ENCODE peak calls at places on chromosomes 1 and 21, in nine cellular contexts. G is endothelial cell of umbilical vein, C is suprapubic skin, D is adrenal gland, P is A549, R is IMR-90, A is heart left ventricle, Z is body of pancreas, F is ovary. E is an unnamed sample.

GRCh38 chr1:37949524-37950152 is 2.8 kb upstream of the INPP5B start:
- DNase-seq in R (no peak), D (no peak), A (no peak), P (no peak), C (no peak), Z (no peak), F (no peak), G (no peak), E (no peak)

GRCh38 chr21:41642399-41642798 is 124.5 kb downstream of the RIPK4 start:
- DNase-seq in A (no peak), Z (no peak), C (no peak), P (no peak), F (no peak), D (no peak), G (no peak), R (peak), E (no peak)

GRCh38 chr1:211944733-211945500 is 90.4 kb downstream of the INTS7 start:
- DNase-seq in D (peak), A (peak), R (peak), Z (peak), G (no peak), P (peak), C (no peak), F (no peak), E (no peak)

GRCh38 chr1:10986525-10986890 is 25.9 kb upstream of the TARDBP start:
- DNase-seq in D (no peak), P (no peak), A (no peak), G (no peak), R (no peak), Z (peak), C (no peak), F (no peak), E (no peak)

GRCh38 chr1:94186946-94187345 is 50.4 kb downstream of the ARHGAP29 start:
- DNase-seq in G (no peak), Z (no peak), F (no peak), D (no peak), A (no peak), P (no peak), C (no peak), R (no peak), E (no peak)

GRCh38 chr1:116574581-116575291 is 3.9 kb upstream of the CD58 start:
- DNase-seq in P (peak), C (no peak), F (peak), G (peak), Z (peak), A (peak), R (peak), D (peak), E (peak)

GRCh38 chr21:15063821-15064575 is 802 bp downstream of the NRIP1 start:
- DNase-seq in R (no peak), A (peak), G (no peak), C (peak), Z (peak), F (peak), P (no peak), D (peak), E (peak)

GRCh38 chr1:151502035-151502728 is 9.0 kb upstream of the CGN start:
- DNase-seq in D (peak), R (no peak), Z (no peak), G (no peak), C (no peak), A (no peak), P (no peak), F (no peak), E (no peak)

GRCh38 chr1:3477241-3478109 is 23.0 kb downstream of the ARHGEF16 start:
- DNase-seq in A (no peak), G (no peak), D (no peak), Z (no peak), P (peak), R (no peak), F (no peak), C (no peak), E (no peak)

GRCh38 chr1:231395051-231395995 is 26.8 kb downstream of the EGLN1 start:
- DNase-seq in A (no peak), R (peak), P (peak), Z (peak), C (no peak), G (peak), F (no peak), D (no peak), E (peak)

GRCh38 chr1:190179817-190180216 is 297.8 kb downstream of the BRINP3 start:
- DNase-seq in D (no peak), C (no peak), A (no peak), P (peak), R (peak), G (no peak), F (no peak), Z (no peak), E (no peak)

GRCh38 chr1:83815348-83815747 is 183.6 kb downstream of the TTLL7 start:
- DNase-seq in P (no peak), F (no peak), Z (peak), C (no peak), R (peak), D (peak), A (no peak), G (no peak), E (no peak)

GRCh38 chr1:110440877-110441276 is 10.1 kb upstream of the PROK1 start:
- DNase-seq in C (no peak), G (no peak), P (no peak), R (peak), F (peak), D (peak), Z (peak), A (no peak), E (no peak)

GRCh38 chr21:34862951-34863350 is 186.2 kb downstream of the RUNX1 start:
- DNase-seq in C (no peak), R (no peak), F (no peak), G (no peak), D (no peak), P (no peak), A (no peak), Z (no peak), E (no peak)

GRCh38 chr1:94061513-94062443 is 59.2 kb downstream of the ABCA4 start:
- DNase-seq in D (peak), P (peak), Z (peak), A (peak), G (peak), C (peak), F (peak), R (peak), E (peak)

GRCh38 chr1:49298304-49298703 is 521.6 kb upstream of the BEND5 start:
- DNase-seq in Z (peak), P (no peak), A (no peak), F (peak), D (peak), C (no peak), R (no peak), G (no peak), E (no peak)

GRCh38 chr1:114033219-114033706 is 54.0 kb downstream of the OLFML3 start:
- DNase-seq in F (no peak), Z (peak), R (no peak), C (no peak), D (peak), G (no peak), A (no peak), P (peak), E (no peak)

GRCh38 chr1:24383381-24383940 is 30.1 kb downstream of the STPG1 start:
- DNase-seq in G (no peak), Z (no peak), R (no peak), D (no peak), C (no peak), A (no peak), P (no peak), F (no peak), E (no peak)

GRCh38 chr21:28227881-28228623 is 764.6 kb downstream of the LTN1 start:
- DNase-seq in A (no peak), C (no peak), Z (no peak), G (no peak), F (no peak), P (no peak), D (no peak), R (peak), E (no peak)

GRCh38 chr1:65235867-65236805 is 73.2 kb upstream of the DNAJC6 start:
- DNase-seq in G (peak), P (peak), A (no peak), F (no peak), C (no peak), Z (no peak), D (no peak), R (peak), E (no peak)

GRCh38 chr1:183827801-183828200 is 22.9 kb downstream of the RGL1 start:
- DNase-seq in G (no peak), D (no peak), R (no peak), F (no peak), A (no peak), Z (no peak), P (no peak), C (no peak), E (no peak)

GRCh38 chr1:67484492-67484891 is 54.3 kb upstream of the SERBP1 start:
- DNase-seq in Z (no peak), G (no peak), P (no peak), D (no peak), R (no peak), C (no peak), A (no peak), F (no peak), E (no peak)

GRCh38 chr1:83954301-83954823 is 44.6 kb downstream of the TTLL7 start:
- DNase-seq in Z (no peak), G (no peak), C (no peak), D (no peak), A (no peak), R (no peak), F (no peak), P (no peak), E (no peak)

GRCh38 chr1:19799877-19800804 is at the start of gene TMCO4:
- DNase-seq in A (peak), G (peak), P (peak), R (peak), C (peak), Z (peak), D (peak), F (peak), E (peak)

GRCh38 chr1:18302788-18303413 is 177.8 kb upstream of the KLHDC7A start:
- DNase-seq in A (no peak), C (no peak), F (no peak), P (no peak), Z (no peak), D (no peak), G (no peak), R (no peak), E (no peak)

GRCh38 chr1:244210884-244211558 is 159.9 kb downstream of the ZBTB18 start:
- DNase-seq in R (no peak), P (peak), C (no peak), F (no peak), Z (peak), A (no peak), D (peak), G (no peak), E (no peak)

GRCh38 chr1:213054142-213054541 is 3.1 kb downstream of the RPS6KC1 start:
- DNase-seq in Z (no peak), C (no peak), P (no peak), G (no peak), D (no peak), R (no peak), F (no peak), A (no peak), E (no peak)

GRCh38 chr1:198486903-198487302 is 53.6 kb downstream of the ATP6V1G3 start:
- DNase-seq in A (no peak), C (no peak), D (no peak), P (no peak), G (no peak), R (no peak), Z (no peak), F (no peak), E (no peak)

GRCh38 chr1:6497215-6497866 is 5.9 kb upstream of the PLEKHG5 start:
- DNase-seq in A (peak), R (no peak), Z (peak), C (no peak), F (peak), D (peak), G (peak), P (no peak), E (no peak)

GRCh38 chr1:9863371-9863770 is 39.6 kb upstream of the CLSTN1 start:
- DNase-seq in A (peak), F (no peak), Z (no peak), D (no peak), G (no peak), P (no peak), C (no peak), R (no peak), E (no peak)

GRCh38 chr1:143652187-143652586 is 319.6 kb downstream of the FAM72C start:
- DNase-seq in P (no peak), G (no peak), F (no peak), Z (no peak), A (no peak), R (no peak), D (no peak), C (no peak), E (no peak)

GRCh38 chr21:46028547-46029200 is 47.1 kb downstream of the COL6A1 start:
- DNase-seq in A (no peak), G (no peak), Z (no peak), F (peak), R (peak), D (no peak), P (no peak), C (no peak), E (peak)

GRCh38 chr1:160540859-160541233 is 17.8 kb upstream of the SLAMF6 start:
- DNase-seq in D (no peak), P (no peak), R (no peak), G (no peak), A (no peak), C (no peak), F (no peak), Z (no peak), E (no peak)
- H3K27ac ChIP-seq in D (no peak), P (peak), R (no peak), G (no peak), A (no peak), C (no peak), F (no peak), Z (peak), E (no peak)

DNA sequence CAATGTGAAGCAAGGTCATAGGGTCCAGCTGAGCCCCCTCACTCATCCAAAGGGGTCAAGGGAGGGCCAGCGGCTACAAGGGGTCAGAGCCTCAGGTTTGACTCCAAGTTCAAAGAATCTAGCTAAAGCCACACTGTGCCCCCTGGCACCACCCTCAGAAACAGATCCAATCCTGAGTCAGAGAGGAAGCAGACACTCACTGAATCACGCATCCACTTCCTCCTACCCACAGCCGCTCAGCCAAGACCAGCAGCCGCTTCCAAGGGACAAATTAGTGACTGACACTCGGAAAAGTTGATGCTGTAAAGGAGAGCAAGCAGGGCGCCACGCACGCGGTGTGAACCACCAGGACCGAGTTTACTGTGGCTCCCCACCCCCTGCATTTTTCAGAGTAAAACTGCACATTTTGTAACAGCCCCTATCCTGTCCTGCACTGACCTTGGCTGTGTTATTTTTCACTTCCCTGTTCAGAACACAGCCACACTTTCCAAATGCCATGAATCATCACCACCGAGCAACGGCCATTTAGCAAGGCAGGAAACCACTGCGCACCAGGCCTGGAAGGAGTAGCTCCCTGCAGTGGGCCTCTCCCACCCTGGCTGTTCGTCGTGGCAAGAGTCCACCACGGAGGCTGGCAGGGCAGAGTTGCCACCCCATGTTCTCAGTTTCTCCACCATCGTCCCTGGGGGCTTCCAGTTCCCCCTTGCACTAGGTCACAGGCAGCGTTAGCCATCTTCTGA is 147.8 kb downstream of the TOMM20 start:
- DNase-seq in D (peak), G (peak), R (peak), P (peak), Z (peak), F (peak), A (peak), C (peak), E (peak)
- TF ChIP-seq POLR2A in D (no peak), G (peak), R (peak), P (peak), Z (no peak), F (peak), A (no peak), C (peak), E (peak)

GRCh38 chr1:232952514-232953175 is 2.2 kb downstream of the NTPCR start:
- DNase-seq in P (peak), Z (peak), G (peak), D (peak), A (peak), R (peak), C (no peak), F (no peak), E (no peak)
- H3K4me3 ChIP-seq in P (no peak), Z (no peak), G (no peak), D (no peak), A (no peak), R (no peak), C (no peak), F (no peak), E (no peak)

GRCh38 chr1:203124011-203124410 is 3.5 kb upstream of the ADORA1 start:
- DNase-seq in C (no peak), R (no peak), F (no peak), D (no peak), G (no peak), A (no peak), Z (no peak), P (no peak), E (no peak)
- H3K27ac ChIP-seq in C (no peak), R (no peak), F (no peak), D (no peak), G (no peak), A (no peak), Z (no peak), P (no peak), E (no peak)

GRCh38 chr1:201883266-201883665 is 5.4 kb upstream of the SHISA4 start:
- DNase-seq in Z (no peak), A (no peak), G (no peak), R (no peak), D (no peak), C (no peak), F (no peak), P (no peak), E (no peak)
- TF ChIP-seq POLR2A in Z (no peak), A (no peak), G (no peak), R (no peak), D (no peak), C (no peak), F (no peak), P (no peak), E (no peak)

E was measured in uterus.